ENCODE peak calls at places on chromosomes 12 and 14, in four cellular contexts. One of them, this sample, is unnamed.

GRCh38 chr12:49703647-49704137 is 3.5 kb downstream of the FMNL3 start:
- DNase-seq in brain microvascular endothelial cell: peak; percentile 89
- DNase-seq in foreskin fibroblast: peak; percentile 68
- DNase-seq in IMR-90: peak; percentile 92
- DNase-seq in this sample: peak; percentile 80

GRCh38 chr12:67477682-67478265 is 170.8 kb upstream of the DYRK2 start:
- DNase-seq in brain microvascular endothelial cell: no peak
- DNase-seq in foreskin fibroblast: no peak
- DNase-seq in IMR-90: no peak
- DNase-seq in this sample: no peak

GRCh38 chr12:85872497-85873091 is 1.5 kb upstream of the NTS start:
- DNase-seq in brain microvascular endothelial cell: peak; percentile 43
- DNase-seq in foreskin fibroblast: peak; percentile 72
- DNase-seq in IMR-90: peak; percentile 64
- DNase-seq in this sample: no peak

GRCh38 chr12:10720974-10721565 is 2.1 kb downstream of the YBX3 start:
- DNase-seq in brain microvascular endothelial cell: no peak
- DNase-seq in foreskin fibroblast: no peak
- DNase-seq in IMR-90: no peak
- DNase-seq in this sample: no peak

GRCh38 chr12:113831486-113831885 is 134.6 kb downstream of the RBM19 start:
- DNase-seq in brain microvascular endothelial cell: no peak
- DNase-seq in foreskin fibroblast: no peak
- DNase-seq in IMR-90: no peak
- DNase-seq in this sample: no peak

GRCh38 chr12:104702565-104703139 is 245.9 kb downstream of the CHST11 start:
- DNase-seq in brain microvascular endothelial cell: peak; percentile 57
- DNase-seq in foreskin fibroblast: peak; percentile 88
- DNase-seq in IMR-90: no peak
- DNase-seq in this sample: no peak

GRCh38 chr12:43728117-43728516 is 30.5 kb downstream of the PUS7L start:
- DNase-seq in brain microvascular endothelial cell: no peak
- DNase-seq in foreskin fibroblast: no peak
- DNase-seq in IMR-90: no peak
- DNase-seq in this sample: no peak

GRCh38 chr12:117047810-117048584 is 51.2 kb downstream of the TESC start:
- DNase-seq in brain microvascular endothelial cell: peak; percentile 40
- DNase-seq in foreskin fibroblast: peak; percentile 25
- DNase-seq in IMR-90: peak; percentile 61
- DNase-seq in this sample: no peak

GRCh38 chr12:94171595-94171930 is 23.2 kb downstream of the PLXNC1 start:
- DNase-seq in brain microvascular endothelial cell: peak; percentile 64
- DNase-seq in foreskin fibroblast: no peak
- DNase-seq in IMR-90: peak; percentile 43
- DNase-seq in this sample: no peak

GRCh38 chr12:90909069-90909676 is 45.8 kb downstream of the CCER1 start:
- DNase-seq in brain microvascular endothelial cell: peak; percentile 68
- DNase-seq in foreskin fibroblast: peak; percentile 77
- DNase-seq in IMR-90: peak; percentile 67
- DNase-seq in this sample: peak; percentile 3

GRCh38 chr12:105588126-105588525 is 257.6 kb downstream of the C12orf75 start:
- DNase-seq in brain microvascular endothelial cell: no peak
- DNase-seq in foreskin fibroblast: no peak
- DNase-seq in IMR-90: no peak
- DNase-seq in this sample: no peak

GRCh38 chr14:51367600-51367931 is 127.5 kb downstream of the TMX1 start:
- DNase-seq in brain microvascular endothelial cell: peak; percentile 52
- DNase-seq in foreskin fibroblast: peak; percentile 91
- DNase-seq in IMR-90: peak; percentile 83
- DNase-seq in this sample: no peak

DNA sequence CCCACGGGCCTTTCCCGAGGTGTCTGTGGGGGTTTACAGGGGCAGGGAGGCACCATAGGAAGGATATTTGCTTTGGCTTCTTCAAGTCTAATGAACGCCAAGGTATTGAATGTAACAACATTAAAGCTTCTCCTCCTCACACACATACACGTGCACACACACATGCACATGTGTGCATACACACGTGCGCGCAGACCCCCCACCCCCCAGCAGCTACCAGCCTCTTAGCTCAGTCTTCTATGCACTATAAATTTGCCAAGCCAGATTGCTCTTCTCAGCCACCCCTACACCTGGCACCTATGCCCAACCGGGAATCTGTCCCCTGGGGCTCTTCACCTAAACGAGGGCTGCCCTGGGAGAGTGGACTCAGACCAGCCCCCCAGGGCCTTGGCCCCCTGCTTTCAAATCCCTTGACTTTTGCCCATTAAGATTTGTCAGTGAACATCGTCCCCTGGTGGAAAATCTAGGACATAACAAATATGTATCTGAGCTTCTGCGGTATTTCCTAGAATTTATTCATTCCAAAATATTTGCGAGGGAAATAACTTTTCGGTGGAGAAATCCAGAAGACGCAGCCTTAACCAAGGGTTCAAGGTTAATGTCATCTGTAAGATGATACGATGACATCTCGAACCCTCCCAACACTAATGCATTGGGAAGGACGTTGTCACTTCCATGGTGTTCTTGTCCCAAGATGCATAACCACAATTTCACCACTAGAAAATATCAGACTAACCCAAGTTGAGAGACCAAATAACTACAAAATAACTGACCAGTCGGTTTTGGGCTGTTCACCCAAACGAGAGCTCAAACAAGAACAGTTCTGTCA is 330.4 kb downstream of the MED13L start:
- DNase-seq in brain microvascular endothelial cell: no peak
- DNase-seq in foreskin fibroblast: peak; percentile 29
- DNase-seq in IMR-90: peak; percentile 10
- DNase-seq in this sample: no peak
- TF ChIP-seq CTCF in brain microvascular endothelial cell: peak; percentile 63
- TF ChIP-seq CTCF in foreskin fibroblast: peak; percentile 49
- TF ChIP-seq CTCF in IMR-90: peak; percentile 58
- TF ChIP-seq CTCF in this sample: no peak

DNA sequence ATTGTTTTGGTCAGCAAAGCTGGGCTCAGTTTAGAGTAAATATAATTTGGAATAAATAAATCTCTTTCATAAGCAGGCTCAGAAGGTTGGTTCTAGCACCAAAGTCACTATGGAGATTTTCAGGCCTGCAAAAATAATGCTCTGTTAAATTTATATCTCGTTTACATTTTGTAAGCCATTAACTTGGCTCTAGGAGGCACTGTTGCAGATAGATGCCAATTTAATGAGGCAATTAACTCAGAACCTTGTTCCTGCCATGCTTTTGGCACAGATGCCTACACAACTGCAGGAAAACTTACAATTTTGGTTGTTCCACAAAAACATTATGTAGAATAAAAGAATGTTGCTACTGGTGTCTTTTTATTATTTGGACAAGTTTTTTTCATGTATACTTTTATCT is 428.1 kb downstream of the FLRT2 start:
- DNase-seq in brain microvascular endothelial cell: no peak
- DNase-seq in foreskin fibroblast: no peak
- DNase-seq in IMR-90: no peak
- DNase-seq in this sample: no peak
- TF ChIP-seq CTCF in brain microvascular endothelial cell: peak; percentile 13
- TF ChIP-seq CTCF in foreskin fibroblast: no peak
- TF ChIP-seq CTCF in IMR-90: no peak
- TF ChIP-seq CTCF in this sample: no peak

GRCh38 chr12:45655186-45655585 is 74.3 kb upstream of the ARID2 start:
- DNase-seq in brain microvascular endothelial cell: peak; percentile 29
- DNase-seq in foreskin fibroblast: no peak
- DNase-seq in IMR-90: peak; percentile 47
- DNase-seq in this sample: peak; percentile 73
- TF ChIP-seq CTCF in brain microvascular endothelial cell: peak; percentile 38
- TF ChIP-seq CTCF in foreskin fibroblast: no peak
- TF ChIP-seq CTCF in IMR-90: no peak
- TF ChIP-seq CTCF in this sample: peak; percentile 32

DNA sequence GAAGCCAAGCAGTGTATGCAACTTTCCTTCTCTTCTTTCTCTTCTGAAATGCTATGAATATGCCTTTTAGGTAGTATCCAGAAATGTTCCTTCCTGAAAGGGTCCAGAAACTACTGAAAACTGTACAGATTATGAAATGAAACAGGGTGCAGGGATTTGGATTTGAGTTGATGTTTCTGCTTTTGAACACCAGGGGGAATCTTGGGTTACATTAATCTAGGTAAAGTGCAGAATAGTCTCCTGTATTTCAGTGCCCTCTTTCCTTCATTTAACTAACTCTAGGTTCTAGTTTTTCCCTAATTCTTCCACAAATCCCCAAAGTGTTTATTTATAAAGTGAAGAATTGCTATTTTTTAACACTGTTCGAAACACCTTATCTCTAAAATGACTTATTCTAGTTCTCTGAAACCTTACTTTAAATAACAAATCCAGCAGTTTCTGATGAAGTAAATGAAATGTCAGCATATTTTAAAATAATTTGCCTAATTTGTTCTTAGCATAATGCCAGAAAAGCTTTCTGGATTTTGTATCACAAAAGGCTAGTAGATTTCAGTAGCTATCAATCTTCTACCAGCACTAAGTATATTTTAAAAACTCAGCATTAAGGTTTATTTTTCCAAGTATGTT is 111.9 kb downstream of the LRRK2 start:
- DNase-seq in brain microvascular endothelial cell: no peak
- DNase-seq in foreskin fibroblast: peak; percentile 29
- DNase-seq in IMR-90: peak; percentile 5
- DNase-seq in this sample: no peak
- TF ChIP-seq CTCF in brain microvascular endothelial cell: peak; percentile 52
- TF ChIP-seq CTCF in foreskin fibroblast: peak; percentile 45
- TF ChIP-seq CTCF in IMR-90: peak; percentile 41
- TF ChIP-seq CTCF in this sample: no peak

GRCh38 chr12:132191715-132192553 is 47.7 kb downstream of the NOC4L start:
- DNase-seq in brain microvascular endothelial cell: no peak
- DNase-seq in foreskin fibroblast: no peak
- DNase-seq in IMR-90: no peak
- DNase-seq in this sample: no peak
- TF ChIP-seq CTCF in brain microvascular endothelial cell: no peak
- TF ChIP-seq CTCF in foreskin fibroblast: no peak
- TF ChIP-seq CTCF in IMR-90: no peak
- TF ChIP-seq CTCF in this sample: no peak

This sample was measured in activated CD8-positive, alpha-beta T cell treated with anti-CD3 and anti-CD28 coated beads for 36 hours.